ENCODE peak calls at places on chromosomes 13 and 19, in four cellular contexts. F is Caco-2, O is IMR-90, G is cardiac fibroblast. Q is an unnamed sample.

GRCh38 chr13:25067054-25067453 is 28.9 kb upstream of the PABPC3 start:
- DNase-seq in F (peak; percentile 4), O (no peak), G (no peak), Q (no peak)

GRCh38 chr13:23918208-23918607 is 20.9 kb upstream of the C1QTNF9B start:
- DNase-seq in F (no peak), O (peak; percentile 38), G (peak; percentile 36), Q (peak; percentile 75)

GRCh38 chr19:18996351-18996750 is 37.0 kb downstream of the SUGP2 start:
- DNase-seq in F (no peak), O (no peak), G (no peak), Q (no peak)

GRCh38 chr13:93290503-93290902 is 63.9 kb downstream of the GPC6 start:
- DNase-seq in F (no peak), O (peak; percentile 46), G (no peak), Q (no peak)

GRCh38 chr19:5877869-5878268 is 7.5 kb upstream of the FUT5 start:
- DNase-seq in F (no peak), O (no peak), G (no peak), Q (no peak)

GRCh38 chr13:45036206-45036605 is 46.9 kb downstream of the GPALPP1 start:
- DNase-seq in F (peak; percentile 55), O (no peak), G (no peak), Q (no peak)

GRCh38 chr13:33453911-33454310 is 168.4 kb upstream of the STARD13 start:
- DNase-seq in F (no peak), O (peak; percentile 34), G (peak; percentile 35), Q (no peak)

GRCh38 chr13:100156786-100157185 is 67.9 kb downstream of the PCCA start:
- DNase-seq in F (no peak), O (no peak), G (peak; percentile 28), Q (peak; percentile 49)

GRCh38 chr13:59425211-59425721 is 738.5 kb downstream of the DIAPH3 start:
- DNase-seq in F (no peak), O (peak; percentile 84), G (peak; percentile 86), Q (peak; percentile 79)

GRCh38 chr19:40754611-40755247 is 3.7 kb downstream of the SNRPA start:
- DNase-seq in F (no peak), O (peak; percentile 19), G (no peak), Q (peak; percentile 29)

GRCh38 chr19:1959928-1960589 is 19.1 kb downstream of the CSNK1G2 start:
- DNase-seq in F (no peak), O (no peak), G (no peak), Q (no peak)

GRCh38 chr13:111458001-111458531 is 137.6 kb downstream of the TEX29 start:
- DNase-seq in F (no peak), O (no peak), G (no peak), Q (no peak)

GRCh38 chr19:46173886-46174475 is 25.9 kb downstream of the IGFL2 start:
- DNase-seq in F (no peak), O (no peak), G (no peak), Q (no peak)

GRCh38 chr13:49649244-49649962 is 21.1 kb downstream of the ARL11 start:
- DNase-seq in F (peak; percentile 58), O (peak; percentile 68), G (peak; percentile 64), Q (peak; percentile 44)

GRCh38 chr13:57874530-57874929 is 243.0 kb downstream of the PCDH17 start:
- DNase-seq in F (no peak), O (no peak), G (no peak), Q (no peak)

GRCh38 chr13:83929147-83929546 is 46.9 kb upstream of the SLITRK1 start:
- DNase-seq in F (no peak), O (no peak), G (no peak), Q (no peak)

GRCh38 chr19:32744555-32745325 is 25.2 kb downstream of the TDRD12 start:
- DNase-seq in F (no peak), O (no peak), G (no peak), Q (no peak)

GRCh38 chr13:98997051-98997730 is 19.3 kb upstream of the DOCK9 start:
- DNase-seq in F (no peak), O (no peak), G (no peak), Q (peak; percentile 19)

GRCh38 chr19:47704024-47704423 is 9.2 kb upstream of the EHD2 start:
- DNase-seq in F (no peak), O (peak; percentile 99), G (peak; percentile 79), Q (no peak)

GRCh38 chr13:114249062-114249461 is 14.4 kb downstream of the CDC16 start:
- DNase-seq in F (no peak), O (no peak), G (no peak), Q (no peak)

GRCh38 chr13:112113851-112114250 is 46.9 kb downstream of the SOX1 start:
- DNase-seq in F (no peak), O (no peak), G (no peak), Q (no peak)

GRCh38 chr13:106100261-106100919 is 435.1 kb downstream of the EFNB2 start:
- DNase-seq in F (peak; percentile 95), O (no peak), G (no peak), Q (no peak)

GRCh38 chr13:83214452-83214851 is 667.8 kb downstream of the SLITRK1 start:
- DNase-seq in F (no peak), O (peak; percentile 53), G (no peak), Q (no peak)

GRCh38 chr19:42028304-42029216 is 34.5 kb upstream of the ATP1A3 start:
- DNase-seq in F (peak; percentile 38), O (no peak), G (no peak), Q (no peak)

GRCh38 chr19:49554701-49555181 is 25.6 kb downstream of the NOSIP start:
- DNase-seq in F (no peak), O (no peak), G (no peak), Q (no peak)

GRCh38 chr13:67416047-67416925 is 186.2 kb upstream of the PCDH9 start:
- DNase-seq in F (peak; percentile 59), O (peak; percentile 29), G (peak; percentile 81), Q (peak; percentile 1)

GRCh38 chr13:94481966-94482365 is 2.5 kb upstream of the DCT start:
- DNase-seq in F (no peak), O (peak; percentile 66), G (peak; percentile 71), Q (peak; percentile 66)

GRCh38 chr13:30138511-30138910 is 168.8 kb downstream of the KATNAL1 start:
- DNase-seq in F (no peak), O (no peak), G (no peak), Q (no peak)

GRCh38 chr19:8615813-8616596 is 5.5 kb upstream of the ADAMTS10 start:
- DNase-seq in F (peak; percentile 53), O (peak; percentile 55), G (peak; percentile 66), Q (peak; percentile 48)

GRCh38 chr13:59409651-59410200 is 754.0 kb downstream of the DIAPH3 start:
- DNase-seq in F (no peak), O (no peak), G (no peak), Q (no peak)

GRCh38 chr13:33410619-33411018 is 125.1 kb upstream of the STARD13 start:
- DNase-seq in F (no peak), O (no peak), G (no peak), Q (no peak)

GRCh38 chr19:966481-967088 is 17.6 kb upstream of the WDR18 start:
- DNase-seq in F (no peak), O (no peak), G (no peak), Q (no peak)

GRCh38 chr13:40508112-40508511 is 158.3 kb downstream of the FOXO1 start:
- DNase-seq in F (no peak), O (no peak), G (peak; percentile 89), Q (peak; percentile 69)

GRCh38 chr13:43232866-43233265 is 209.5 kb downstream of the DNAJC15 start:
- DNase-seq in F (no peak), O (peak; percentile 77), G (peak; percentile 77), Q (peak; percentile 91)

GRCh38 chr19:42249769-42250168 is 5.2 kb downstream of the ERF start:
- DNase-seq in F (no peak), O (no peak), G (no peak), Q (no peak)

GRCh38 chr13:30033681-30034447 is 183.4 kb upstream of the UBL3 start:
- DNase-seq in F (no peak), O (peak; percentile 97), G (peak; percentile 93), Q (peak; percentile 95)

GRCh38 chr19:8526345-8527062 is 12.5 kb upstream of the ZNF414 start:
- DNase-seq in F (peak; percentile 94), O (peak; percentile 88), G (peak; percentile 94), Q (peak; percentile 88)

GRCh38 chr19:50710094-50710493 is 9.5 kb downstream of the SHANK1 start:
- DNase-seq in F (no peak), O (no peak), G (no peak), Q (no peak)

GRCh38 chr13:77079902-77080413 is 53.0 kb upstream of the FBXL3 start:
- DNase-seq in F (no peak), O (no peak), G (no peak), Q (no peak)

DNA sequence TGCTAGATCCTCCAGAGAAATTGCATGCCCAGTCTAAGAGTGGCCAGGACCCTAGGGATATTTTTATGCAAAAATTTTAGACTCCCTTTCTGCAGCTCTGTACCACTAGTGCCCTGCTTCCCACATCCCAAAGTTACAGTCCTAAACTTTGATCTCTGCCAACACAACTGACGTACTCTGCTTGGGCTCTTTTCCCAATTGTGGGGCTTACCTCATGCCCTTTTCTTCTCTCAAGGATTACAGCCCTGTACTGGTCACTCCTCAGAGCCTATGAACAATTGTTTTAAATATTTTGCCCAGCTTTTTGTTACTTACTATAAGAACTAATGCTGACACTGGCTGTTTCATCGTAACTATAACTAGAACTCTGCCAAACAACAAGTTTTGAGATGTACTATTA is 57.8 kb upstream of the FBXL3 start:
- DNase-seq in F (no peak), O (no peak), G (no peak), Q (no peak)
- TF ChIP-seq CTCF in F (no peak), O (no peak), G (no peak), Q (no peak)

GRCh38 chr13:46712524-46712923 is 84.4 kb downstream of the ESD start:
- DNase-seq in F (no peak), O (no peak), G (no peak), Q (no peak)
- TF ChIP-seq CTCF in F (peak; percentile 22), O (no peak), G (peak; percentile 9), Q (no peak)

GRCh38 chr19:3809881-3810707 is 23.9 kb upstream of the MATK start:
- DNase-seq in F (no peak), O (no peak), G (no peak), Q (no peak)

GRCh38 chr19:3816566-3817218 is 30.5 kb upstream of the MATK start:
- DNase-seq in F (no peak), O (no peak), G (no peak), Q (no peak)

GRCh38 chr19:3814648-3815047 is 28.5 kb upstream of the MATK start:
- DNase-seq in F (no peak), O (no peak), G (no peak), Q (no peak)

GRCh38 chr19:3810708-3811355 is 24.7 kb upstream of the MATK start:
- DNase-seq in F (no peak), O (no peak), G (no peak), Q (no peak)

GRCh38 chr19:3813473-3814392 is 27.6 kb upstream of the MATK start:
- DNase-seq in F (no peak), O (no peak), G (no peak), Q (no peak)
- TF ChIP-seq CTCF in F (no peak), O (no peak), G (no peak), Q (no peak)

GRCh38 chr19:52343548-52343947 is 7.5 kb downstream of the ZNF610 start:
- DNase-seq in F (peak; percentile 37), O (peak; percentile 13), G (peak; percentile 51), Q (peak; percentile 9)
- TF ChIP-seq CTCF in F (no peak), O (peak; percentile 32), G (peak; percentile 37), Q (peak; percentile 31)